ENCODE peak calls at places on chromosomes 5 and 9, in six cellular contexts. Z is Right ventricle myocardium superior; G is stimulated activated effector memory CD8-positive, alpha-beta T cell treated with anti-CD3 and anti-CD28 coated beads, Interleukin-12 subunit alpha, Interleukin-12 subunit beta, amount 100 ng/mL, for 72 hours; M is effector memory CD8-positive, alpha-beta T cell; R is left lung; U is HCT116. A is an unnamed sample.

GRCh38 chr5:87398981-87399616 is 13.6 kb downstream of the CCNH start:
- ATAC-seq in R (no peak), U (no peak), G (no peak), M (no peak), Z (no peak), A (no peak)

GRCh38 chr5:334903-335739 is 13.6 kb downstream of the AHRR start:
- ATAC-seq in G (peak; percentile 11), U (no peak), M (no peak), Z (no peak), R (no peak), A (peak; percentile 27)

GRCh38 chr5:68287631-68287975 is 72.0 kb downstream of the PIK3R1 start:
- ATAC-seq in M (no peak), R (no peak), G (no peak), Z (no peak), U (no peak), A (no peak)

GRCh38 chr9:122264360-122265264 is at the start of the genes MRRF and RBM18:
- ATAC-seq in Z (peak; percentile 97), G (peak; percentile 93), R (peak; percentile 92), M (peak; percentile 83), U (peak; percentile 87), A (peak; percentile 94)

GRCh38 chr5:163459888-163460561 is at the start of gene NUDCD2:
- ATAC-seq in U (peak; percentile 89), M (peak; percentile 74), Z (peak; percentile 97), G (peak; percentile 89), R (peak; percentile 93), A (peak; percentile 96)

GRCh38 chr5:107672212-107673105 is 1.7 kb upstream of the EFNA5 start:
- ATAC-seq in G (peak; percentile 36), U (peak; percentile 62), M (peak; percentile 29), R (peak; percentile 75), Z (peak; percentile 77), A (peak; percentile 58)

GRCh38 chr5:76383126-76383825 is 19.8 kb upstream of the IQGAP2 start:
- ATAC-seq in M (peak; percentile 78), U (no peak), G (peak; percentile 74), Z (no peak), R (no peak), A (no peak)

GRCh38 chr9:20693068-20693467 is 9.0 kb downstream of the FOCAD start:
- ATAC-seq in R (peak; percentile 84), U (no peak), Z (peak; percentile 29), G (no peak), M (no peak), A (no peak)

GRCh38 chr5:148482196-148482595 is 98.4 kb downstream of the FBXO38 start:
- ATAC-seq in Z (peak; percentile 70), R (peak; percentile 37), M (no peak), G (no peak), U (no peak), A (no peak)

GRCh38 chr5:257148-257547 is 14.3 kb upstream of the PDCD6 start:
- ATAC-seq in R (no peak), M (no peak), U (no peak), G (no peak), Z (peak; percentile 54), A (no peak)

GRCh38 chr9:87250205-87250604 is 247.5 kb upstream of the DAPK1 start:
- ATAC-seq in M (no peak), G (no peak), R (no peak), Z (no peak), U (peak; percentile 44), A (no peak)

GRCh38 chr9:69834591-69835184 is 14.1 kb downstream of the CFAP95 start:
- ATAC-seq in R (no peak), G (peak; percentile 55), U (no peak), Z (no peak), M (no peak), A (no peak)

GRCh38 chr9:112003538-112003937 is 106.9 kb downstream of the UGCG start:
- ATAC-seq in G (no peak), R (no peak), U (no peak), M (no peak), Z (no peak), A (peak; percentile 75)

GRCh38 chr9:89054865-89055495 is 63.7 kb downstream of the S1PR3 start:
- ATAC-seq in U (no peak), R (peak; percentile 59), M (no peak), Z (no peak), G (no peak), A (no peak)

GRCh38 chr9:36993933-36994764 is 39.9 kb downstream of the PAX5 start:
- ATAC-seq in U (no peak), Z (no peak), M (peak; percentile 25), R (no peak), G (peak; percentile 18), A (peak; percentile 92)